ENCODE peak calls at places on chromosome 16, in seven cellular contexts. W is activated gamma-delta T cell treated with anti-CD3 and anti-CD28 coated beads, Interleukin-2, amount 50 U/mL, for 16 hours; C is frontal cortex; L is C1 segment of cervical spinal cord; X is mucosa of gallbladder; B is COR-L47; Y is GM23248. V is an unnamed sample.
A peak's percentile ranks its signal among the peaks of the same experiment; 100 is the strongest.

GRCh38 chr16:88936008-88936912 is 40.7 kb downstream of the CBFA2T3 start:
- DNase-seq in W (no peak), C (no peak), L (no peak), X (peak; percentile 44), B (no peak), Y (peak; percentile 16), V (no peak)

GRCh38 chr16:86664518-86665318 is 86.4 kb downstream of the FOXL1 start:
- DNase-seq in W (peak; percentile 25), C (no peak), L (no peak), X (peak; percentile 82), B (no peak), Y (peak; percentile 96), V (no peak)

GRCh38 chr16:49930841-49931240 is 74.9 kb upstream of the ZNF423 start:
- DNase-seq in W (no peak), C (no peak), L (no peak), X (no peak), B (no peak), Y (no peak), V (no peak)

GRCh38 chr16:82260212-82260795 is 90.3 kb upstream of the MPHOSPH6 start:
- DNase-seq in W (no peak), C (no peak), L (no peak), X (no peak), B (no peak), Y (no peak), V (no peak)

GRCh38 chr16:15542734-15543347 is 100.1 kb downstream of the MARF1 start:
- DNase-seq in W (no peak), C (no peak), L (no peak), X (no peak), B (no peak), Y (no peak), V (no peak)

GRCh38 chr16:58501242-58502131 is 1.5 kb downstream of the NDRG4 start:
- DNase-seq in W (no peak), C (peak; percentile 70), L (no peak), X (no peak), B (peak; percentile 47), Y (peak; percentile 26), V (no peak)

GRCh38 chr16:67406628-67407027 is 9.6 kb downstream of the ZDHHC1 start:
- DNase-seq in W (no peak), C (peak; percentile 57), L (no peak), X (no peak), B (no peak), Y (peak; percentile 95), V (no peak)

GRCh38 chr16:68367891-68368601 is 57.2 kb downstream of the PRMT7 start:
- DNase-seq in W (no peak), C (no peak), L (no peak), X (no peak), B (no peak), Y (no peak), V (no peak)

GRCh38 chr16:25052161-25052511 is 37.0 kb upstream of the ARHGAP17 start:
- DNase-seq in W (no peak), C (no peak), L (no peak), X (no peak), B (no peak), Y (no peak), V (no peak)

GRCh38 chr16:74723224-74723623 is 22.6 kb upstream of the MLKL start:
- DNase-seq in W (no peak), C (no peak), L (no peak), X (no peak), B (no peak), Y (no peak), V (no peak)

GRCh38 chr16:81140930-81141780 is 45.0 kb upstream of the GCSH start:
- DNase-seq in W (no peak), C (no peak), L (no peak), X (no peak), B (no peak), Y (peak; percentile 20), V (no peak)

GRCh38 chr16:86974120-86974519 is 343.1 kb downstream of the C16orf95 start:
- DNase-seq in W (no peak), C (no peak), L (no peak), X (no peak), B (no peak), Y (no peak), V (no peak)

GRCh38 chr16:67294171-67294757 is 14.9 kb downstream of the PLEKHG4 start:
- DNase-seq in W (no peak), C (no peak), L (no peak), X (no peak), B (no peak), Y (no peak), V (no peak)

GRCh38 chr16:31201511-31202401 is 804 bp downstream of the PYCARD start:
- DNase-seq in W (no peak), C (no peak), L (no peak), X (no peak), B (peak; percentile 21), Y (peak; percentile 45), V (no peak)

GRCh38 chr16:29662729-29663019 is 373 bp upstream of the SPN start:
- DNase-seq in W (peak; percentile 42), C (no peak), L (no peak), X (no peak), B (no peak), Y (no peak), V (no peak)

GRCh38 chr16:17578921-17579876 is 108.4 kb upstream of the XYLT1 start:
- DNase-seq in W (peak; percentile 45), C (peak; percentile 19), L (no peak), X (peak; percentile 67), B (peak; percentile 12), Y (peak; percentile 82), V (no peak)

GRCh38 chr16:69019811-69020210 is 85.6 kb upstream of the HAS3 start:
- DNase-seq in W (no peak), C (no peak), L (no peak), X (no peak), B (no peak), Y (no peak), V (no peak)

GRCh38 chr16:3992297-3993051 is 112.0 kb upstream of the CREBBP start:
- DNase-seq in W (no peak), C (no peak), L (no peak), X (no peak), B (no peak), Y (no peak), V (peak; percentile 22)

GRCh38 chr16:89452241-89452640 is 38.1 kb downstream of the ANKRD11 start:
- DNase-seq in W (no peak), C (no peak), L (no peak), X (no peak), B (no peak), Y (no peak), V (no peak)

GRCh38 chr16:86306046-86306644 is 204.2 kb upstream of the FOXF1 start:
- DNase-seq in W (no peak), C (no peak), L (no peak), X (no peak), B (no peak), Y (peak; percentile 45), V (no peak)

GRCh38 chr16:10078541-10078949 is 103.7 kb downstream of the GRIN2A start:
- DNase-seq in W (no peak), C (no peak), L (no peak), X (no peak), B (no peak), Y (no peak), V (no peak)

GRCh38 chr16:89562027-89562599 is 1.6 kb downstream of the RPL13 start:
- DNase-seq in W (no peak), C (no peak), L (no peak), X (no peak), B (no peak), Y (no peak), V (no peak)

GRCh38 chr16:68384293-68385255 is 63.7 kb downstream of the SMPD3 start:
- DNase-seq in W (no peak), C (no peak), L (no peak), X (no peak), B (peak; percentile 59), Y (no peak), V (no peak)

GRCh38 chr16:57736419-57737281 is 1.1 kb downstream of the KATNB1 start:
- DNase-seq in W (no peak), C (no peak), L (no peak), X (peak; percentile 48), B (peak; percentile 29), Y (peak; percentile 93), V (no peak)

GRCh38 chr16:11393366-11393765 is 48.1 kb downstream of the RMI2 start:
- DNase-seq in W (no peak), C (no peak), L (no peak), X (no peak), B (no peak), Y (no peak), V (no peak)

GRCh38 chr16:20166531-20167235 is 93.0 kb upstream of the GPR139 start:
- DNase-seq in W (no peak), C (no peak), L (no peak), X (no peak), B (no peak), Y (no peak), V (no peak)

GRCh38 chr16:86232496-86232895 is 277.8 kb upstream of the FOXF1 start:
- DNase-seq in W (no peak), C (no peak), L (no peak), X (no peak), B (no peak), Y (no peak), V (no peak)

GRCh38 chr16:70250748-70251650 is 741 bp downstream of the EXOSC6 start:
- DNase-seq in W (no peak), C (peak; percentile 59), L (no peak), X (no peak), B (peak; percentile 27), Y (peak; percentile 79), V (no peak)

GRCh38 chr16:61007694-61008093 is 1028.5 kb downstream of the CDH8 start:
- DNase-seq in W (no peak), C (no peak), L (no peak), X (no peak), B (no peak), Y (no peak), V (no peak)

V was measured in NCI-H748 treated with DMSO at 0.1 percent for 48 hours.